ENCODE peak calls at places on chromosomes 3 and 15, in four cellular contexts. F is HepG2, U is IMR-90, W is K562. T is an unnamed sample.

GRCh38 chr15:63950911-63951481 is 95.3 kb downstream of the DAPK2 start:
- DNase-seq in U (peak), F (no peak), W (no peak), T (no peak)

GRCh38 chr3:77281721-77282120 is 241.8 kb downstream of the ROBO2 start:
- DNase-seq in U (no peak), W (no peak), F (no peak), T (no peak)

GRCh38 chr15:68342351-68342750 is 64.8 kb downstream of the FEM1B start:
- DNase-seq in U (no peak), F (no peak), W (no peak), T (no peak)

GRCh38 chr15:78984041-78984440 is 39.2 kb upstream of the CTSH start:
- DNase-seq in W (no peak), U (no peak), F (no peak), T (no peak)

GRCh38 chr3:4583441-4583840 is 90.3 kb downstream of the ITPR1 start:
- DNase-seq in U (peak), F (no peak), W (no peak), T (no peak)

GRCh38 chr3:44125241-44125640 is 116.4 kb upstream of the TOPAZ1 start:
- DNase-seq in F (no peak), U (no peak), W (no peak), T (no peak)

GRCh38 chr15:65085990-65086679 is 9.6 kb downstream of the KBTBD13 start:
- DNase-seq in W (peak), U (peak), F (peak), T (peak)

GRCh38 chr3:98563661-98564281 is 29.6 kb downstream of the CPOX start:
- DNase-seq in U (peak), F (no peak), W (no peak), T (no peak)

GRCh38 chr3:39718674-39719595 is 90.5 kb upstream of the MYRIP start:
- DNase-seq in W (no peak), F (no peak), U (peak), T (no peak)

GRCh38 chr3:10695595-10696285 is 120.3 kb upstream of the SLC6A11 start:
- DNase-seq in U (no peak), W (no peak), F (no peak), T (no peak)

GRCh38 chr3:76561494-76562242 is 478.2 kb upstream of the ROBO2 start:
- DNase-seq in U (peak), W (no peak), F (no peak), T (no peak)

GRCh38 chr3:156373095-156373494 is 181.8 kb downstream of the SSR3 start:
- DNase-seq in W (no peak), F (no peak), U (no peak), T (no peak)

DNA sequence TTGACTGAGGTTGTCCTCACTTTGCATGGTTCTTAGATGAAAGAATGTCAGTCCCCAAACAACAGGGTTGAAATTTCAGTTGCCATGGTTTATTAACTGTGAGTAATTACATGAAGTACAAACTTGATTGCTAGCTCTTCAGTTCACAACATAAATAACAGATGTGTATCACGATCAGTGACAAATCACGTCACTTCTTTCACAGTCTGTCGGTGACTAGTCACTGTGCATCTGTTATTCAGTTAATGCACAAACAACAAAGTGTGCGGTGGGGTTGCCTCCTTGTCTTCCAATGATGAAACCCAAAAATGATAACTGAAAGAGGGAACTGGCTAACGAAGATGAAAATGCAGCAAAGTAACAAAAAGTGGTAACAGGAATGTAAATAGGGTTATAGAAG is 159.2 kb downstream of the WDR76 start:
- DNase-seq in F (no peak), W (no peak), U (no peak), T (no peak)
- TF ChIP-seq MAZ in F (no peak), W (no peak), U (no peak), T (no peak)

GRCh38 chr15:35713733-35714132 is 167.8 kb upstream of the DPH6 start:
- DNase-seq in W (no peak), U (peak), F (no peak), T (no peak)
- TF ChIP-seq MAZ in W (no peak), U (no peak), F (no peak), T (no peak)

GRCh38 chr3:182711853-182712252 is 81.5 kb upstream of the ATP11B start:
- DNase-seq in W (no peak), U (no peak), F (no peak), T (no peak)

GRCh38 chr3:182716114-182716688 is 77.1 kb upstream of the ATP11B start:
- DNase-seq in F (no peak), W (no peak), U (no peak), T (no peak)

GRCh38 chr3:182713743-182714517 is 79.4 kb upstream of the ATP11B start:
- DNase-seq in W (no peak), U (peak), F (peak), T (peak)

GRCh38 chr3:182717216-182717615 is 76.1 kb upstream of the ATP11B start:
- DNase-seq in F (no peak), U (no peak), W (no peak), T (no peak)

DNA sequence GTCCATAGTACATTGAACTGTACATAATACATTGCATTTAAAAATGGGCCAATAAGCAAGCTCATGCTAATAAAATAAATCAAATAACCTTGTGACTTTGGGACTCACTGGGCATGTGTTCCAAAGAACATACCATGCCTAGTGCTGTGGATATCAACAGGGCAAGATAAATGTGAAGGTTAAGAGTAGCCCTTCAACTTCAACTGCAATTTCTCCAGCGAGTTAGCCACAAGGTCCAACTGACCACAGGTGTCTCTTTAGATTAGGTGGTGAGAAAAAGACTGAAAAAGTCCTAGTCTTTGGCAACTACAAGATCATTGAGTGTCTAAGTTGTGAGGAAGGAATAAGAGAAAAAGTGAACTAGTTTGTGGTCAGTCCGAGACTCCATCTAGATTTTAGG is 78.3 kb upstream of the ATP11B start:
- DNase-seq in F (no peak), U (no peak), W (no peak), T (no peak)
- TF ChIP-seq MAZ in F (no peak), U (no peak), W (no peak), T (no peak)

DNA sequence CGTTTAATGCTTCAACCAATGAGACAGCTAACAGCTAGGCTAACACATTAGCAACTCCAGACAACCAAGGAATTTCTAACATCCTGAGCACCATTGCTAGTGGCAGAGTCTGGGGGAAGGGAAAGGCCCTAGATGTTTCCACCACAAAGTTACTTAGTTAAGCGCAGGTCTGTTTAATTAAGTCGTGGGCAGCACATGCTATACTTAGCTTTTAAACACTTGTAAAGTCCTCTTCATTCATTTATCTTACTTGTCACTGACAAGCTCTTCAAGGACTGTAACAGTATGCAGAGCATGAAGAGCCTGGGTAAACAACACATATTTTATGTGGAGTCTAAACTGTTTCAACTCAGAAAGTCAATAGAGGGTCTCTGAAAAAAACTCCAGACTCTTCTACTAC is 221.1 kb upstream of the WNT5A start:
- DNase-seq in U (no peak), F (no peak), W (no peak), T (no peak)
- TF ChIP-seq MAZ in U (no peak), F (no peak), W (no peak), T (no peak)

GRCh38 chr3:19149388-19149787 is 1.1 kb downstream of the KCNH8 start:
- DNase-seq in W (no peak), U (no peak), F (no peak), T (peak)
- TF ChIP-seq MAZ in W (no peak), U (no peak), F (no peak), T (no peak)

GRCh38 chr3:135329479-135329878 is 534.4 kb downstream of the EPHB1 start:
- DNase-seq in U (no peak), W (no peak), F (no peak), T (no peak)

GRCh38 chr3:135325096-135325495 is 530.0 kb downstream of the EPHB1 start:
- DNase-seq in U (no peak), F (no peak), W (no peak), T (no peak)

GRCh38 chr3:135325726-135326245 is 530.7 kb downstream of the EPHB1 start:
- DNase-seq in U (no peak), F (no peak), W (no peak), T (no peak)

GRCh38 chr3:135326851-135327250 is 531.8 kb downstream of the EPHB1 start:
- DNase-seq in U (no peak), F (no peak), W (no peak), T (no peak)

GRCh38 chr3:135328036-135328435 is 533.0 kb downstream of the EPHB1 start:
- DNase-seq in U (no peak), W (no peak), F (no peak), T (no peak)
- TF ChIP-seq MAZ in U (no peak), W (no peak), F (no peak), T (no peak)

GRCh38 chr3:122356402-122356801 is 26.6 kb downstream of the MIX23 start:
- DNase-seq in U (peak), F (peak), W (no peak), T (peak)
- TF ChIP-seq MAZ in U (no peak), F (no peak), W (no peak), T (no peak)

GRCh38 chr3:75171632-75172230 is 492.4 kb upstream of the FRG2C start:
- DNase-seq in U (peak), W (no peak), F (no peak), T (peak)
- TF ChIP-seq MAZ in U (no peak), W (no peak), F (no peak), T (no peak)

DNA sequence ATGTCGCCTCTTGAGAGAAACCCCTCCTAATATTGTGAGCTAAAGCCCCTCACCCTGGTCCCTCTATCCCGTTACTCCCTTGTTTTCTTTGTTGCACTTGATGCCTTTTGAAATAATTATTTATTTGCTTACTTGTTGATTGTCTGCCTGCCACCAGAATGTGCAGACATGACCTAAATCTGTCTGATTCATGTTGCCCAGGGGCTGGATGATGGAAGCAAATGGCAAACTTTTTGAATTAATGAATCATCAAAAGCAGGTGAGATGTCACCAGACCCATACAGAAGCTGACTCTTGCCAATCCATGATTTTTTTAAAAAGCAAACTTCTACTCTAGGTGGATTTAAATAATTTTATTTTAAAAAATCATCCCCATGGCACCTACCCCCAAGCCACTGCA is 49.3 kb downstream of the GRIP2 start:
- DNase-seq in U (no peak), F (no peak), W (no peak), T (no peak)
- TF ChIP-seq MAZ in U (no peak), F (no peak), W (no peak), T (no peak)

GRCh38 chr3:38450853-38451252 is 2.8 kb upstream of the ACVR2B start:
- DNase-seq in F (no peak), U (no peak), W (no peak), T (no peak)
- TF ChIP-seq MAZ in F (no peak), U (no peak), W (no peak), T (no peak)